ENCODE peak calls at places on chromosomes 7 and 10, in nine cellular contexts. V is GM03348; D is SK-N-DZ; H is GM12865; Y is heart left ventricle; L is activated CD8-positive, alpha-beta memory T cell treated with anti-CD3 and anti-CD28 coated beads, Interleukin-2, amount 50 U/mL, for 4 hours; Z is NCI-H187 treated with DMSO at 0.1 percent for 48 hours; S is right lobe of liver; U is cardiac fibroblast. E is an unnamed sample.

GRCh38 chr10:84308481-84309304 is 19.7 kb upstream of the CCSER2 start:
- DNase-seq in V (no peak), D (no peak), H (peak; percentile 52), Y (peak; percentile 68), L (peak; percentile 20), Z (no peak), S (no peak), U (peak; percentile 61), E (peak; percentile 50)

GRCh38 chr7:158252081-158252836 is 335.4 kb downstream of the PTPRN2 start:
- DNase-seq in V (no peak), D (peak; percentile 82), H (no peak), Y (no peak), L (no peak), Z (peak; percentile 21), S (no peak), U (no peak), E (no peak)

GRCh38 chr7:71604818-71605414 is 473.0 kb downstream of the GALNT17 start:
- DNase-seq in V (no peak), D (no peak), H (no peak), Y (no peak), L (no peak), Z (no peak), S (no peak), U (no peak), E (no peak)

GRCh38 chr10:29703276-29703675 is 68.5 kb upstream of the SVIL start:
- DNase-seq in V (no peak), D (peak; percentile 77), H (no peak), Y (no peak), L (no peak), Z (peak; percentile 66), S (no peak), U (no peak), E (no peak)

GRCh38 chr7:109806548-109806947 is 1236.9 kb downstream of the DNAJB9 start:
- DNase-seq in V (no peak), D (no peak), H (no peak), Y (no peak), L (no peak), Z (no peak), S (no peak), U (no peak), E (no peak)

GRCh38 chr10:132710746-132711617 is 75.0 kb downstream of the NKX6-2 start:
- DNase-seq in V (no peak), D (no peak), H (no peak), Y (peak; percentile 8), L (no peak), Z (no peak), S (peak; percentile 31), U (no peak), E (no peak)

GRCh38 chr7:7408001-7408770 is 127.5 kb downstream of the COL28A1 start:
- DNase-seq in V (no peak), D (no peak), H (no peak), Y (no peak), L (no peak), Z (no peak), S (no peak), U (no peak), E (no peak)

GRCh38 chr10:4770766-4771553 is 55.0 kb upstream of the AKR1E2 start:
- DNase-seq in V (peak; percentile 52), D (no peak), H (no peak), Y (no peak), L (no peak), Z (no peak), S (no peak), U (peak; percentile 92), E (no peak)

GRCh38 chr7:143003393-143004051 is 23.4 kb downstream of the OR9A2 start:
- DNase-seq in V (peak; percentile 62), D (peak; percentile 30), H (peak; percentile 69), Y (no peak), L (no peak), Z (no peak), S (no peak), U (peak; percentile 69), E (peak; percentile 62)

GRCh38 chr10:24382979-24383663 is 174.2 kb downstream of the KIAA1217 start:
- DNase-seq in V (no peak), D (no peak), H (no peak), Y (no peak), L (no peak), Z (no peak), S (no peak), U (peak; percentile 21), E (no peak)

GRCh38 chr10:35004651-35005050 is 85.5 kb downstream of the CUL2 start:
- DNase-seq in V (no peak), D (no peak), H (no peak), Y (no peak), L (no peak), Z (no peak), S (no peak), U (no peak), E (no peak)

GRCh38 chr7:12056381-12056780 is 154.7 kb upstream of the TMEM106B start:
- DNase-seq in V (no peak), D (no peak), H (no peak), Y (no peak), L (no peak), Z (no peak), S (no peak), U (no peak), E (no peak)

GRCh38 chr10:72567884-72568283 is 58.0 kb downstream of the MICU1 start:
- DNase-seq in V (no peak), D (no peak), H (peak; percentile 14), Y (no peak), L (no peak), Z (no peak), S (no peak), U (peak; percentile 7), E (no peak)

GRCh38 chr10:29691564-29692064 is 56.8 kb upstream of the SVIL start:
- DNase-seq in V (peak; percentile 45), D (peak; percentile 73), H (no peak), Y (peak; percentile 44), L (no peak), Z (no peak), S (no peak), U (peak; percentile 68), E (no peak)

GRCh38 chr7:83166-83840 is 109.1 kb upstream of the FAM20C start:
- DNase-seq in V (no peak), D (no peak), H (no peak), Y (no peak), L (no peak), Z (no peak), S (peak; percentile 32), U (no peak), E (no peak)

GRCh38 chr10:120634629-120635028 is 177.6 kb downstream of the PLPP4 start:
- DNase-seq in V (no peak), D (no peak), H (no peak), Y (no peak), L (no peak), Z (no peak), S (no peak), U (no peak), E (no peak)

GRCh38 chr7:128121731-128122576 is 90.7 kb upstream of the LRRC4 start:
- DNase-seq in V (peak; percentile 81), D (peak; percentile 54), H (no peak), Y (peak; percentile 46), L (no peak), Z (no peak), S (no peak), U (peak; percentile 55), E (no peak)

GRCh38 chr10:7945469-7946187 is 108.9 kb upstream of the GATA3 start:
- DNase-seq in V (peak; percentile 55), D (no peak), H (no peak), Y (no peak), L (no peak), Z (no peak), S (no peak), U (no peak), E (no peak)

GRCh38 chr10:22086730-22087364 is 83.3 kb upstream of the DNAJC1 start:
- DNase-seq in V (peak; percentile 81), D (peak; percentile 2), H (no peak), Y (peak; percentile 88), L (no peak), Z (no peak), S (peak; percentile 90), U (peak; percentile 87), E (no peak)

GRCh38 chr7:80499350-80499955 is 12.4 kb downstream of the GNAT3 start:
- DNase-seq in V (peak; percentile 19), D (no peak), H (no peak), Y (peak; percentile 72), L (no peak), Z (no peak), S (no peak), U (peak; percentile 95), E (no peak)

GRCh38 chr10:107436568-107436967 is 272.1 kb upstream of the SORCS1 start:
- DNase-seq in V (no peak), D (no peak), H (no peak), Y (no peak), L (no peak), Z (no peak), S (no peak), U (no peak), E (no peak)